ENCODE peak calls at places on chromosome 11, in nine cellular contexts. M, I, W, Z, F, Y, U, B and A are unnamed samples.

GRCh38 chr11:14308114-14308896 is 50.7 kb downstream of the RRAS2 start:
- DNase-seq in M (no peak), I (no peak), W (no peak), Z (no peak), F (no peak), Y (peak), U (peak), B (no peak), A (no peak)

GRCh38 chr11:94766656-94767291 is 1.4 kb upstream of the AMOTL1 start:
- DNase-seq in M (no peak), I (no peak), W (no peak), Z (no peak), F (no peak), Y (peak), U (no peak), B (no peak), A (no peak)

GRCh38 chr11:73296501-73297230 is 11.4 kb upstream of the ARHGEF17 start:
- DNase-seq in M (no peak), I (no peak), W (no peak), Z (no peak), F (no peak), Y (no peak), U (no peak), B (no peak), A (no peak)

GRCh38 chr11:132874638-132875037 is 657.7 kb downstream of the OPCML start:
- DNase-seq in M (no peak), I (no peak), W (no peak), Z (no peak), F (no peak), Y (peak), U (peak), B (no peak), A (no peak)

GRCh38 chr11:109071712-109072524 is 350.1 kb upstream of the C11orf87 start:
- DNase-seq in M (no peak), I (no peak), W (no peak), Z (no peak), F (no peak), Y (peak), U (no peak), B (no peak), A (no peak)

GRCh38 chr11:9731256-9731655 is 67.4 kb downstream of the SWAP70 start:
- DNase-seq in M (no peak), I (no peak), W (no peak), Z (no peak), F (no peak), Y (no peak), U (no peak), B (no peak), A (no peak)

GRCh38 chr11:133608496-133608895 is 76.2 kb upstream of the OPCML start:
- DNase-seq in M (no peak), I (no peak), W (no peak), Z (no peak), F (no peak), Y (no peak), U (no peak), B (no peak), A (no peak)

GRCh38 chr11:32779131-32779530 is 15.3 kb downstream of the CCDC73 start:
- DNase-seq in M (no peak), I (no peak), W (no peak), Z (no peak), F (no peak), Y (no peak), U (no peak), B (no peak), A (no peak)

GRCh38 chr11:46290598-46291309 is 13.3 kb downstream of the CREB3L1 start:
- DNase-seq in M (no peak), I (peak), W (no peak), Z (peak), F (no peak), Y (peak), U (peak), B (no peak), A (no peak)

GRCh38 chr11:1876361-1877063 is 15.2 kb downstream of the PRR33 start:
- DNase-seq in M (no peak), I (peak), W (no peak), Z (peak), F (no peak), Y (peak), U (peak), B (no peak), A (no peak)

GRCh38 chr11:78417888-78418583 is 416 bp upstream of the GAB2 start:
- DNase-seq in M (peak), I (no peak), W (peak), Z (peak), F (peak), Y (peak), U (peak), B (peak), A (peak)

GRCh38 chr11:23359297-23359696 is 499.0 kb upstream of the CCDC179 start:
- DNase-seq in M (no peak), I (no peak), W (no peak), Z (no peak), F (no peak), Y (peak), U (peak), B (no peak), A (no peak)

GRCh38 chr11:10405858-10406592 is 49.0 kb upstream of the AMPD3 start:
- DNase-seq in M (peak), I (peak), W (peak), Z (peak), F (peak), Y (peak), U (peak), B (peak), A (peak)

GRCh38 chr11:64094463-64095223 is 58.9 kb downstream of the FLRT1 start:
- DNase-seq in M (no peak), I (peak), W (no peak), Z (peak), F (no peak), Y (peak), U (peak), B (no peak), A (no peak)